ENCODE peak calls at places on chromosome 7, in four cellular contexts. One of them, this sample, is unnamed.

GRCh38 chr7:141674702-141675101 is 27.3 kb downstream of the DENND11 start:
- DNase-seq in cardiac muscle cell: peak; percentile 27
- DNase-seq in heart right ventricle: no peak
- DNase-seq in PC-9: no peak
- DNase-seq in this sample: no peak

GRCh38 chr7:156473476-156474240 is 166.9 kb upstream of the RNF32 start:
- DNase-seq in heart right ventricle: no peak
- DNase-seq in PC-9: no peak
- DNase-seq in cardiac muscle cell: peak; percentile 14
- DNase-seq in this sample: peak; percentile 73

GRCh38 chr7:108108131-108108530 is 22.0 kb downstream of the LAMB4 start:
- DNase-seq in cardiac muscle cell: no peak
- DNase-seq in PC-9: no peak
- DNase-seq in heart right ventricle: no peak
- DNase-seq in this sample: no peak

GRCh38 chr7:12550956-12551355 is 19.6 kb upstream of the SCIN start:
- DNase-seq in heart right ventricle: no peak
- DNase-seq in cardiac muscle cell: no peak
- DNase-seq in PC-9: no peak
- DNase-seq in this sample: no peak

GRCh38 chr7:20229652-20230500 is 12.7 kb upstream of the MACC1 start:
- DNase-seq in PC-9: peak; percentile 77
- DNase-seq in heart right ventricle: no peak
- DNase-seq in cardiac muscle cell: peak; percentile 92
- DNase-seq in this sample: no peak

GRCh38 chr7:31440511-31440910 is 73.4 kb upstream of the ITPRID1 start:
- DNase-seq in heart right ventricle: no peak
- DNase-seq in cardiac muscle cell: no peak
- DNase-seq in PC-9: no peak
- DNase-seq in this sample: no peak

GRCh38 chr7:76998263-76998666 is 33.9 kb downstream of the SPDYE17 start:
- DNase-seq in cardiac muscle cell: no peak
- DNase-seq in heart right ventricle: no peak
- DNase-seq in PC-9: no peak
- DNase-seq in this sample: no peak

GRCh38 chr7:22094413-22095304 is 149.0 kb upstream of the CDCA7L start:
- DNase-seq in PC-9: no peak
- DNase-seq in heart right ventricle: no peak
- DNase-seq in cardiac muscle cell: peak; percentile 17
- DNase-seq in this sample: no peak

GRCh38 chr7:141221007-141221612 is 147.2 kb downstream of the TMEM178B start:
- DNase-seq in heart right ventricle: no peak
- DNase-seq in PC-9: no peak
- DNase-seq in cardiac muscle cell: no peak
- DNase-seq in this sample: no peak

GRCh38 chr7:111605246-111605645 is 43.0 kb upstream of the IMMP2L start:
- DNase-seq in heart right ventricle: no peak
- DNase-seq in PC-9: no peak
- DNase-seq in cardiac muscle cell: no peak
- DNase-seq in this sample: no peak

GRCh38 chr7:78535655-78536054 is 737.1 kb downstream of the PHTF2 start:
- DNase-seq in cardiac muscle cell: no peak
- DNase-seq in heart right ventricle: no peak
- DNase-seq in PC-9: no peak
- DNase-seq in this sample: no peak

GRCh38 chr7:155839461-155839860 is 27.2 kb upstream of the SHH start:
- DNase-seq in cardiac muscle cell: no peak
- DNase-seq in PC-9: no peak
- DNase-seq in heart right ventricle: no peak
- DNase-seq in this sample: no peak

GRCh38 chr7:140972876-140973829 is 41.6 kb downstream of the MRPS33 start:
- DNase-seq in heart right ventricle: no peak
- DNase-seq in cardiac muscle cell: peak; percentile 2
- DNase-seq in PC-9: peak; percentile 59
- DNase-seq in this sample: no peak

GRCh38 chr7:152025937-152026890 is 740 bp downstream of the GALNT11 start:
- DNase-seq in heart right ventricle: no peak
- DNase-seq in cardiac muscle cell: no peak
- DNase-seq in PC-9: no peak
- DNase-seq in this sample: no peak

GRCh38 chr7:81013036-81013435 is 94.2 kb upstream of the SEMA3C start:
- DNase-seq in cardiac muscle cell: peak; percentile 74
- DNase-seq in heart right ventricle: no peak
- DNase-seq in PC-9: peak; percentile 83
- DNase-seq in this sample: no peak

GRCh38 chr7:55192718-55193117 is 172.4 kb upstream of the LANCL2 start:
- DNase-seq in cardiac muscle cell: peak; percentile 43
- DNase-seq in PC-9: no peak
- DNase-seq in heart right ventricle: no peak
- DNase-seq in this sample: no peak

GRCh38 chr7:43439631-43440401 is 143.1 kb upstream of the STK17A start:
- DNase-seq in heart right ventricle: peak; percentile 16
- DNase-seq in cardiac muscle cell: peak; percentile 67
- DNase-seq in PC-9: peak; percentile 49
- DNase-seq in this sample: no peak

GRCh38 chr7:44277851-44278250 is 47.5 kb downstream of the CAMK2B start:
- DNase-seq in heart right ventricle: peak; percentile 74
- DNase-seq in PC-9: no peak
- DNase-seq in cardiac muscle cell: peak; percentile 87
- DNase-seq in this sample: peak; percentile 84

DNA sequence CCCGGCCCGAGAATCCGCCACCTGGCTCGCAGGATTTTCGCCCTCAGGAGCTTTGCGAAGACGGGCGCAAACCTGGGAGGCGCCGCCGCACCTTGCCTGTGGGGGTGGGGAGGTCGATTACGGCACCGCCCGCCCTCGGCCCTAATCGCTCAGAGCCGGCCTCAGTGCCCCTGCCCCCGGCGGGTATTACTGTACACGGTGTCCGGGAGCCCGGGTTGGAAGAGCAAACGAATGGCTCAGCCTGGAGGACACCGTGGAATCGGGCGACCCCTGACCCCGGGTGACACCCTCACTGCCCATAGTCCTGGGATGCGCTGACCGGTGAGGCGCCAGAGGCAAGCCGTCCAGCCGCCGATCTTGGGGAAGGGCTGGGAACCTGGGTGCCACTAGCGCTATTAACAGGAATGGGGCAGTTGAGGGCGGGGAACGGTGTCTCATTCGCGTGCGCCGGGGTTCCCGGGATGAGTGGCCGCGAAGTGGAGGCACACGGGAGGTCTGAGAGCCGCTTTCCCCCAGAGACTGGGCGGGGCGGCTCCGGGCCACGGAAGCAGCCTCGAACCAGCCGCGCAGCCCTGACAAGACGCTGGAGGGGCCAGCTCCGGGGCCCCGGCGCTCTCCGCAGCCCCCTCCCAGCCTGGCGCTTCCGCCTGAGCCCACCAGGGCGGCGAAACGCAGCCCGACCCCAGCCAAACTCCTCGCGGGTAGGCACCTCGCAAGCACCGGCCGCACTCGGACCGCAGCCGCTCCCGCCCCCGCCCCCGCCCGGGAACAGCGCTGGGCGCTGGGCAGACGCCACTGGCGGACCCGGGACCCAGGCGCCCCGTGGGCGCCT is 167.5 kb downstream of the NRF1 start:
- DNase-seq in heart right ventricle: no peak
- DNase-seq in cardiac muscle cell: no peak
- DNase-seq in PC-9: peak; percentile 33
- DNase-seq in this sample: no peak
- H3K27me3 ChIP-seq in heart right ventricle: peaks cover 89% of the 10 kb centered on the region
- H3K27me3 ChIP-seq in cardiac muscle cell: peaks cover 100% of the 10 kb centered on the region
- H3K27me3 ChIP-seq in PC-9: no peaks in the 10 kb centered on the region
- H3K27me3 ChIP-seq in this sample: no peaks in the 10 kb centered on the region

DNA sequence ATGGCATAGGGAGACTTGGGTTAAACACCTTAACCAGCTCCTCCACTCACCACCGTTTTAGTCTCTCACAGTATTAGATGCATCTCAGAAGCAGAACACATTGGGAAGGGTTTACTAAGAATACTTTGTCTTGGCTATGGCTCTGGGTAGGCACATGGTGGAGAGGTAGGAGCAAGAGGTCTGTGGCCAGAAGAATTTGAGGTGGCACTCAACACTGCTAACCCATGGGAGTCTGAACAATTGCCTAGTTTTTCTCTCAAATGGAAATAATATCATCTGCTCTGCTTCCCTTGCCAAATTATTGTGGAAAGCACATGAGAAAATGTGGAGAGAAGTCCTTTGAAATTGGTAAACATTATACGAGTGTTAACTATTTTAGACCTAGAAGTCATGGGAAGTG is 214.3 kb downstream of the SKAP2 start:
- DNase-seq in heart right ventricle: no peak
- DNase-seq in PC-9: no peak
- DNase-seq in cardiac muscle cell: no peak
- DNase-seq in this sample: no peak
- H3K27me3 ChIP-seq in heart right ventricle: peaks cover 15% of the 10 kb centered on the region
- H3K27me3 ChIP-seq in PC-9: no peaks in the 10 kb centered on the region
- H3K27me3 ChIP-seq in cardiac muscle cell: no peaks in the 10 kb centered on the region
- H3K27me3 ChIP-seq in this sample: no peaks in the 10 kb centered on the region

DNA sequence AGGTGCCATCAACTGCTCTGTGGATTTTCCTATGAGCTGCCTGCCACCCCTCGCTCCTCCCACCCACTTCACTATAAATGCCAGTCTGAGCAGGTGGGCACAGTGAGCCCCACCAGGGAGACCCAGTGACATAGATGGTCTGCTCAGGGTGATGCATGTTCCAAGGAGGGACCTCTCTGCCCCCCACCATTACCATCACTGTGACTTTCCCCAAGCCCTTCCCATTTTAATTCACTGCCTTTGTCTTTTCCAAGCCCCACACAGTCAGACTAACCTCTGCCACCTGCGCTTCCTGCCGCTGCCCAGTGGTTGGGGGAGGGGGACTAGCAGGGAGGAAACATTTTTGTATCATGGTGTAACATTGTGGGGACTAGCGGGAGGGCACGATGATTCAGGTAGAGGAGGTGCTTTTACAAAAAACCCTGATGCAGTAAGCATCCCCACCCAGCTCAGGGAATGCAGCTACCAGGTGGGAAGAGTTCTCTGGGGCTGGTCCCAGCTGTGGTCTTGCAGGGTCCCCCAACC is 24.6 kb downstream of the PRSS2 start:
- DNase-seq in heart right ventricle: no peak
- DNase-seq in cardiac muscle cell: no peak
- DNase-seq in PC-9: peak; percentile 93
- DNase-seq in this sample: no peak
- H3K27me3 ChIP-seq in heart right ventricle: peaks cover 80% of the 10 kb centered on the region
- H3K27me3 ChIP-seq in cardiac muscle cell: peaks cover 70% of the 10 kb centered on the region
- H3K27me3 ChIP-seq in PC-9: no peaks in the 10 kb centered on the region
- H3K27me3 ChIP-seq in this sample: no peaks in the 10 kb centered on the region

GRCh38 chr7:128204455-128204854 is 36.6 kb upstream of the LEP start:
- DNase-seq in heart right ventricle: no peak
- DNase-seq in cardiac muscle cell: no peak
- DNase-seq in PC-9: no peak
- DNase-seq in this sample: no peak
- H3K27me3 ChIP-seq in heart right ventricle: peaks cover 88% of the 10 kb centered on the region
- H3K27me3 ChIP-seq in cardiac muscle cell: peaks cover 67% of the 10 kb centered on the region
- H3K27me3 ChIP-seq in PC-9: peaks cover 26% of the 10 kb centered on the region
- H3K27me3 ChIP-seq in this sample: no peaks in the 10 kb centered on the region

GRCh38 chr7:27189560-27190283 is 4.7 kb upstream of the HOXA11 start:
- DNase-seq in cardiac muscle cell: no peak
- DNase-seq in heart right ventricle: no peak
- DNase-seq in PC-9: no peak
- DNase-seq in this sample: no peak
- H3K27me3 ChIP-seq in cardiac muscle cell: peaks cover 100% of the 10 kb centered on the region
- H3K27me3 ChIP-seq in heart right ventricle: peaks cover 100% of the 10 kb centered on the region
- H3K27me3 ChIP-seq in PC-9: no peaks in the 10 kb centered on the region
- H3K27me3 ChIP-seq in this sample: no peaks in the 10 kb centered on the region

GRCh38 chr7:128936798-128937197 is 929 bp upstream of the IRF5 start:
- DNase-seq in cardiac muscle cell: no peak
- DNase-seq in PC-9: no peak
- DNase-seq in heart right ventricle: no peak
- DNase-seq in this sample: no peak
- H3K27me3 ChIP-seq in cardiac muscle cell: peaks cover 84% of the 10 kb centered on the region
- H3K27me3 ChIP-seq in PC-9: peaks cover 13% of the 10 kb centered on the region
- H3K27me3 ChIP-seq in heart right ventricle: peaks cover 86% of the 10 kb centered on the region
- H3K27me3 ChIP-seq in this sample: no peaks in the 10 kb centered on the region

This sample was measured in right cardiac atrium.